ENCODE peak calls at places on chromosomes 4 and X, in eight cellular contexts. O is cardiac muscle cell; P is Panc1; Z is fibroblast of lung; S is CD8-positive, alpha-beta T cell; V is WERI-Rb-1; K is kidney; Q is prostate gland. J is an unnamed sample. For H3K9me3, the result is how much of the 10 kb centered on the place peaks cover.

GRCh38 chr4:2177443-2178093 is 64.4 kb downstream of the HAUS3 start:
- DNase-seq in Z (no peak), K (no peak), S (no peak), O (peak), V (no peak), Q (no peak), P (no peak), J (no peak)

GRCh38 chrX:139106111-139106510 is 394.6 kb upstream of the FGF13 start:
- DNase-seq in S (no peak), Z (peak), K (no peak), V (no peak), P (no peak), Q (no peak), O (no peak), J (peak)

GRCh38 chrX:41145920-41146608 is 60.8 kb downstream of the USP9X start:
- DNase-seq in V (no peak), Q (no peak), S (no peak), Z (peak), K (no peak), O (no peak), P (no peak), J (no peak)

GRCh38 chrX:68936608-68937007 is 107.8 kb downstream of the EFNB1 start:
- DNase-seq in Q (no peak), V (no peak), O (no peak), Z (peak), K (no peak), S (no peak), P (no peak), J (no peak)

GRCh38 chr4:183132081-183132480 is 33.0 kb downstream of the WWC2 start:
- DNase-seq in Q (no peak), P (no peak), Z (no peak), S (no peak), K (no peak), O (no peak), V (no peak), J (no peak)

GRCh38 chr4:24102621-24103020 is 212.8 kb upstream of the PPARGC1A start:
- DNase-seq in V (no peak), O (no peak), S (no peak), Z (no peak), Q (no peak), P (no peak), K (no peak), J (no peak)

GRCh38 chrX:11664211-11664888 is 1.4 kb downstream of the ARHGAP6 start:
- DNase-seq in S (no peak), P (no peak), Z (no peak), K (peak), O (peak), Q (no peak), V (no peak), J (no peak)

GRCh38 chr4:10667651-10668341 is 16.8 kb downstream of the CLNK start:
- DNase-seq in Z (no peak), O (no peak), S (no peak), Q (no peak), V (no peak), P (no peak), K (no peak), J (no peak)

GRCh38 chrX:145190801-145191389 is 56.4 kb upstream of the SPANXN1 start:
- DNase-seq in P (no peak), V (no peak), Z (peak), S (no peak), K (no peak), O (peak), Q (no peak), J (no peak)

GRCh38 chrX:68820476-68821110 is 8.2 kb upstream of the EFNB1 start:
- DNase-seq in S (no peak), V (no peak), K (no peak), O (no peak), P (no peak), Q (no peak), Z (no peak), J (no peak)

GRCh38 chr4:78622253-78622979 is 70.8 kb downstream of the ANXA3 start:
- DNase-seq in Q (no peak), S (no peak), P (no peak), O (no peak), K (no peak), V (no peak), Z (peak), J (peak)

GRCh38 chr4:2058264-2059033 is 678 bp upstream of the NAT8L start:
- DNase-seq in O (peak), Q (no peak), Z (no peak), V (peak), K (peak), P (no peak), S (no peak), J (no peak)

GRCh38 chrX:47854474-47854873 is 17.8 kb downstream of the ZNF81 start:
- DNase-seq in S (peak), Q (peak), P (no peak), Z (peak), O (peak), K (no peak), V (peak), J (no peak)

GRCh38 chr4:8681391-8681790 is 88.8 kb downstream of the CPZ start:
- DNase-seq in V (no peak), O (no peak), Z (no peak), S (no peak), P (no peak), Q (no peak), K (no peak), J (no peak)

GRCh38 chr4:7767526-7767925 is 172.1 kb downstream of the AFAP1 start:
- DNase-seq in P (no peak), S (no peak), V (no peak), Z (no peak), Q (no peak), K (no peak), O (no peak), J (no peak)

GRCh38 chrX:126855839-126856238 is 36.3 kb downstream of the PRR32 start:
- DNase-seq in Q (no peak), Z (no peak), V (no peak), P (no peak), S (no peak), O (no peak), K (no peak), J (no peak)

GRCh38 chrX:115949900-115950822 is 220.4 kb upstream of the AGTR2 start:
- DNase-seq in Q (no peak), P (no peak), K (peak), O (no peak), S (no peak), Z (no peak), V (peak), J (peak)

GRCh38 chrX:28757290-28757689 is 170.0 kb downstream of the IL1RAPL1 start:
- DNase-seq in K (no peak), O (no peak), Q (no peak), Z (no peak), S (no peak), P (no peak), V (no peak), J (no peak)

GRCh38 chr4:20625460-20625859 is 74.8 kb upstream of the PACRGL start:
- DNase-seq in Q (no peak), P (no peak), O (no peak), Z (no peak), V (no peak), K (no peak), S (no peak), J (no peak)

GRCh38 chrX:131901581-131901980 is 121.5 kb upstream of the STK26 start:
- DNase-seq in Q (no peak), V (no peak), S (no peak), K (no peak), O (no peak), P (no peak), Z (no peak), J (no peak)

GRCh38 chrX:153731117-153731844 is 6.6 kb downstream of the ABCD1 start:
- DNase-seq in S (no peak), V (no peak), Q (no peak), Z (no peak), K (no peak), O (no peak), P (no peak), J (no peak)

GRCh38 chrX:112670964-112671363 is 8.8 kb downstream of the LHFPL1 start:
- DNase-seq in K (no peak), Z (no peak), Q (no peak), O (no peak), P (no peak), S (no peak), V (no peak), J (no peak)

GRCh38 chr4:141132689-141133145 is 552 bp downstream of the RNF150 start:
- DNase-seq in V (no peak), S (no peak), K (peak), O (peak), Q (peak), P (no peak), Z (peak), J (no peak)

GRCh38 chr4:173169428-173170209 is 1.0 kb downstream of the GALNT7 start:
- DNase-seq in Z (peak), S (peak), V (peak), Q (peak), O (peak), P (no peak), K (peak), J (peak)

GRCh38 chr4:14575919-14576318 is 426.4 kb upstream of the CPEB2 start:
- DNase-seq in K (no peak), Z (no peak), O (no peak), S (no peak), V (no peak), P (no peak), Q (no peak), J (no peak)

GRCh38 chrX:136954930-136955329 is 74.4 kb upstream of the RBMX start:
- DNase-seq in K (no peak), P (peak), Z (peak), O (peak), S (no peak), Q (no peak), V (no peak), J (no peak)

GRCh38 chr4:40003986-40004385 is 26.3 kb upstream of the PDS5A start:
- DNase-seq in P (no peak), O (no peak), Z (peak), Q (no peak), K (no peak), V (no peak), S (no peak), J (no peak)

GRCh38 chr4:55411621-55412020 is 15.9 kb downstream of the TMEM165 start:
- DNase-seq in P (no peak), S (no peak), V (no peak), O (no peak), Q (no peak), Z (no peak), K (no peak), J (no peak)

GRCh38 chrX:1537031-1537715 is at the start of gene P2RY8:
- DNase-seq in V (no peak), K (peak), S (peak), P (no peak), Z (no peak), O (no peak), Q (no peak), J (no peak)

GRCh38 chr4:158949094-158949493 is 153.8 kb upstream of the RAPGEF2 start:
- DNase-seq in P (peak), Q (no peak), O (no peak), S (no peak), K (no peak), V (no peak), Z (peak), J (no peak)

GRCh38 chr4:28443786-28444412 is 1583.3 kb downstream of the STIM2 start:
- DNase-seq in K (no peak), S (no peak), Z (no peak), P (no peak), O (peak), V (peak), Q (no peak), J (no peak)

GRCh38 chrX:43682726-43683125 is 26.6 kb downstream of the MAOA start:
- DNase-seq in Z (no peak), K (no peak), V (no peak), O (no peak), S (no peak), Q (no peak), P (no peak), J (no peak)

GRCh38 chrX:14777484-14777883 is 95.4 kb downstream of the FANCB start:
- DNase-seq in S (no peak), O (no peak), Z (peak), V (no peak), Q (no peak), K (no peak), P (no peak), J (no peak)

GRCh38 chr4:787561-787981 is 38.4 kb downstream of the CPLX1 start:
- DNase-seq in S (no peak), V (no peak), P (no peak), O (no peak), Q (no peak), Z (no peak), K (peak), J (no peak)

GRCh38 chr4:84286048-84286447 is 213.0 kb downstream of the NKX6-1 start:
- DNase-seq in V (no peak), O (no peak), K (peak), Z (no peak), S (no peak), P (no peak), Q (no peak), J (no peak)

GRCh38 chr4:77586953-77587383 is 18.7 kb upstream of the CXCL13 start:
- DNase-seq in P (no peak), Q (peak), O (no peak), K (no peak), S (peak), V (no peak), Z (no peak), J (no peak)

GRCh38 chrX:7574325-7574724 is 268.6 kb upstream of the VCX start:
- DNase-seq in V (no peak), Z (no peak), S (no peak), O (peak), P (no peak), K (no peak), Q (no peak), J (peak)

GRCh38 chr4:2290974-2291704 is 29.2 kb upstream of the MXD4 start:
- DNase-seq in O (no peak), Q (no peak), Z (no peak), K (peak), S (peak), V (peak), P (no peak), J (no peak)

DNA sequence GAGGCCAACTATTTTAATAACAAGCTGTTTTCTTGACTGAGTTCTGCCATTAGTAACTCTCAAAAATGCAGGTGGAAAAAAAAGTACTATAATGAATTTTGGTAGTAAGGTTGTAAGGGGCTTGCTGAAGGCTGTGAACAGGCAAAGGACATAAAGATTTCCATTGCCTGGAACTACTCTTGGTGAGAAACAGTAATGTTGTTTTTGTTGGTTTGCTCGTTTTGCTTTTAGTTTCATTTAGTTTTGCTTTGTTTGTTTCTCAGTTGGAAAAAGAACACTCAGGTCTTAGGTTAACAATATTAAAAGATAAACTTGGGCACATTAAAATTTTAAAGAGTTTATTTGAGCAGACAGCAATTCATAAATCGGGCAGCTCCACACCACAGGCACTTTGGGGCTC is 824.5 kb upstream of the HTR2C start:
- DNase-seq in O (no peak), Q (no peak), Z (no peak), P (no peak), V (no peak), S (no peak), K (no peak), J (no peak)
- H3K9me3 ChIP-seq in O (under half), Q (under half), Z (under half), P (under half), V (under half), S (under half), K (under half), J (under half)

GRCh38 chr4:110344165-110344564 is 131.8 kb upstream of the ENPEP start:
- DNase-seq in V (no peak), K (no peak), S (no peak), O (peak), Q (no peak), P (no peak), Z (peak), J (peak)
- TF ChIP-seq CTCF in V (no peak), K (peak), S (no peak), O (peak), Q (no peak), P (no peak), Z (peak), J (peak)

GRCh38 chrX:12891167-12891566 is 15.3 kb upstream of the TLR8 start:
- DNase-seq in P (no peak), V (no peak), S (no peak), Z (no peak), Q (no peak), K (no peak), O (no peak), J (no peak)

GRCh38 chrX:12894074-12894691 is 12.2 kb upstream of the TLR8 start:
- DNase-seq in V (peak), Z (peak), P (no peak), Q (peak), K (no peak), O (peak), S (peak), J (peak)

GRCh38 chrX:12890467-12890866 is 16.0 kb upstream of the TLR8 start:
- DNase-seq in Q (no peak), Z (no peak), V (no peak), P (no peak), O (no peak), S (no peak), K (no peak), J (no peak)

GRCh38 chrX:12895856-12896255 is 10.6 kb upstream of the TLR8 start:
- DNase-seq in O (no peak), P (no peak), Z (no peak), K (no peak), V (no peak), Q (no peak), S (no peak), J (no peak)

DNA sequence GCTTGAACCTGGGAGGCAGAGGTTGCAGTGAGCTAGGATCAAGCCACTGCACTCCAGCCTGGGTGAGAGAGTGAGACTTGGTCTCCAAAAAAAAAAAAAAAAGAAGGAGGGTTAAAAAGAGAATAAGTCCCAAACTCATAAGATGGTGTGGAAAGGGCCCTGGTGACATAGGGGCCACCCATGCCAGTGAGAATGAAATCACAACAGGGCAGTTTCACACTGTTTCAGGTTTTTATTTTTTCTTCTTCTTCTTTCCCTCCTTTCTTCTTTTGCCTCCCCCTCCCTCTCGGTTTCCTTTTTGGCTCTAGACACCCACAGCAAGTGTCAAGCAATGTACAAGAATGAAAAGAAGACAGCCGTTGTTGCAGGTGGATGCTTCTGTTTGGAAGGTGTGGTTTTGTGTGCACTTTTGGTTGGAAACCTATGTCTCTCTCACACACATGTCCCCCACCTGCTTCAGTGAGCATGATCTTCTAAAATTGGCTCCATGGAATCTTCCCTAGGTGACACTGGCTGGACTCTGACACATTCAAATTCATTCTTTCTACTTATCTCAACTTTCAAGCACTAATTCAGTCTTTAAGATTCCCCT is 14.4 kb upstream of the TLR8 start:
- DNase-seq in S (no peak), Z (no peak), P (no peak), K (no peak), V (no peak), O (no peak), Q (no peak), J (no peak)
- H3K4me3 ChIP-seq in S (no peak), Z (no peak), P (no peak), K (no peak), V (no peak), O (no peak), Q (no peak), J (no peak)

DNA sequence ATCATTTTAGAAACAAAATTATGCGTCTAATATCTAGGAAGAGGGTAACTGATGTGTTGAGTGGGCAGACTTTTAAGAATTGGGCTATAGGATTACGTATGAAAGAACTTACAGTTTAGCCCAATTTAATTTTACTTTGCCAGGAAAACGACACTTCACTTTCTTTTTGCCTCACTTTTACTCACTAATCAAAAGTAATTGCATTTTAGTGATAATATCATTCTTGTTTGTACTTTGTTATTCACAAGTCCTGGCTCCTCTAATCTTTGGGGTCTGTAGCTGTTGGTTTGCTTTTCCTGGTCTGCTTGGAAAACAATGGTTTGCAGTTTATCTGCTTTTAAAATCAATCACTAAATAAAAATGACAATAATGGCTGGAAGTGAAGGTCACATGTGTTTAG is 2.9 kb upstream of the ARX start:
- DNase-seq in V (no peak), S (no peak), Z (no peak), P (no peak), O (no peak), Q (no peak), K (no peak), J (no peak)
- H3K9me3 ChIP-seq in V (under half), S (under half), Z (under half), P (under half), O (under half), Q (under half), K (under half), J (under half)

GRCh38 chr4:106140601-106141000 is 175.4 kb downstream of the TBCK start:
- DNase-seq in V (no peak), Q (no peak), Z (peak), O (no peak), K (no peak), S (no peak), P (no peak), J (no peak)
- TF ChIP-seq CTCF in V (no peak), Q (no peak), Z (peak), O (no peak), K (no peak), S (no peak), P (no peak), J (no peak)

DNA sequence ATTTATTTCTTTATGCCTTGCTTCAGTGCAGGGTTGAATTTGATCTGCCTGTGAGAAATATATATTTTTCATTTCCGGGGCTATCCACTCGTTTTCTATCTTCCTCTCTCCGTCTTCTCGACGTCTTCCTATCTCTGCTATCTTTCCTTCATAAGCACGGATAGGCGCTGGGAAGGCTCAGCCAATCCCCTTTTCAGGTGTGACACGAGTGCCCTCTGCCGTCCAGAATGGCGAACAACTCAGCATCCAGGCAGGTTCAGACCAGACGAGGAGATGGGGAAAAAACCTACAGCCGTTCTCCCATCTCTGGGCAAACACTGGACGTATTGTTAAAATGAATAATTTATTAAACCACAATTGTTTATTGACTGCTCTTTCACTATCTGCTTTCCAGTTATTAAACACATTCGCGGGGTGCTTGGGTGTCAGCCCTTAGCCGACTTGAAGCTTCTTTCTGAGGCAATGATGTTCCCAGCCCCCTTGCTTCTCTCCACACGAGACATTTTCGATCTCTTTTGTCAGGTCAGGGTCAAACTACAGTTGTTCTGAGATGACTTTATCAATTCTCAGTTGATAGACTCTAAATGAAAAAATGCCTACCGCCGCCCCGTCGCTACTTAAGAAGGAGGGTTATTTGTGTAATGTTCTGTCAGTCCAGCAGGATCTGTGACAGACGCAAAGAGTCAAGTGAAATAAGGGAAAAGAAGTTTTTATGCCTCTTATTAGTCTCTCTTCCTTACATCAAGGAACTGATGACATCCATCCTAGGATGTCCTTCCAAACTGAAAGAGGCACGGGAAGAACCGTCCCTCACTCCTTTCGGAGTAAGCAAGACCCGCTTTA is 96.3 kb upstream of the NOCT start:
- DNase-seq in K (peak), S (no peak), O (peak), Q (peak), V (peak), P (no peak), Z (peak), J (peak)
- H3K4me3 ChIP-seq in K (no peak), S (no peak), O (no peak), Q (no peak), V (no peak), P (no peak), Z (no peak), J (no peak)

J was measured in Caco-2.